ENCODE peak calls at places on chromosomes 5 and 9, in four cellular contexts. L is BE2C, R is transverse colon, G is heart left ventricle. S is an unnamed sample. For H3K4me1, the result is how much of the 10 kb centered on the place peaks cover.

GRCh38 chr9:4967521-4967920 is 17.6 kb upstream of the JAK2 start:
- DNase-seq in L (no peak), G (no peak), R (no peak), S (no peak)

GRCh38 chr5:760363-761205 is 23.9 kb downstream of the ZDHHC11B start:
- DNase-seq in L (peak), R (no peak), G (peak), S (no peak)

GRCh38 chr9:113513541-113513940 is 50.0 kb downstream of the RGS3 start:
- DNase-seq in R (no peak), G (no peak), L (no peak), S (no peak)

GRCh38 chr9:78325343-78325742 is 28.4 kb downstream of the PSAT1 start:
- DNase-seq in L (peak), G (no peak), R (peak), S (no peak)

GRCh38 chr5:126354012-126354856 is 69.0 kb upstream of the GRAMD2B start:
- DNase-seq in G (no peak), R (no peak), L (no peak), S (no peak)

GRCh38 chr5:55407984-55408383 is 100.2 kb downstream of the MTREX start:
- DNase-seq in R (no peak), L (no peak), G (no peak), S (no peak)

GRCh38 chr5:38715671-38716070 is 130.1 kb upstream of the OSMR start:
- DNase-seq in G (no peak), R (no peak), L (no peak), S (no peak)

GRCh38 chr5:54194326-54194725 is 116.0 kb downstream of the ARL15 start:
- DNase-seq in R (no peak), L (no peak), G (no peak), S (no peak)

GRCh38 chr5:122778157-122778556 is 3.3 kb downstream of the SNX2 start:
- DNase-seq in L (no peak), G (no peak), R (no peak), S (no peak)

GRCh38 chr9:3080951-3081350 is 237.1 kb upstream of the PUM3 start:
- DNase-seq in L (no peak), R (no peak), G (no peak), S (no peak)

GRCh38 chr9:111483862-111484563 is at the start of gene ECPAS:
- DNase-seq in R (peak), G (peak), L (peak), S (peak)
- TF ChIP-seq CTCF in R (no peak), G (no peak), L (no peak), S (no peak)

DNA sequence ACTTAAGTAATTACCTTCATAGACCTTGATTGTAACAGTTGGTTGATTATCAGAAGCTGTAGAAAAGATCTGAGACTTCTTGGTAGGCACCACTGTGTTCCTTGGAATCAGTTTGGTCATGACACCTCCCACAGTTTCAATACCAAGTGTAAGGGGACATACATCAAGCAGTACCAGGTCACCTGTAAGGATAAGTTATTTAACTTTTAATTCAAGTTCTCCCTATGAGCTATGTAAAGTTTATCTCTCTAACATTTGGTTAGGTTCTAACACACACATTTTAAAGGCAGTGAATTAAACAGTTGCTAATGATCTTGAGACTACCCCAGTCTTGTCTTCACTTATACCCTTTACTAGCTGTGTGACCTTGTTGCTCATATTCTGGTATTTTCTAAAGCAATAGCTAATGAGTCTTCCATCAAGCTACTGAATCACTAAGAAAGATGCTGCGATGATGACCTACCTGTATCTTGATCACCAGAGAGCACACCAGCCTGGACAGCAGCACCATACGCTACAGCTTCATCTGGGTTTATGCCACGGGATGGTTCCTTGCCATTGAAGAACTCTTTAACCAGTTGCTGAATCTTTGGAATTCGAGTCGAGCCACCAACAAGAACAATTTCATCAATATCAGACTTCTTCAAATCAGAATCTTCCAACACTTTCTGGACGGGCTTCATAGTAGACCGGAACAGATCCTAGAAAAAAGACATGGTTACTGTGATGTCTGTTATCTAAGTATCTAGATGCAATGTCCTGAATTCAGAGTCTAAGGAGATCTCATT is 2.8 kb downstream of the HSPA5 start:
- DNase-seq in R (no peak), G (no peak), L (no peak), S (no peak)
- H3K4me3 ChIP-seq in R (peak), G (peak), L (peak), S (peak)

GRCh38 chr5:140322751-140323731 is 20.1 kb upstream of the PFDN1 start:
- DNase-seq in R (no peak), G (peak), L (no peak), S (no peak)
- H3K4me1 ChIP-seq in R (under half), G (under half), L (under half), S (under half)

GRCh38 chr5:18281947-18282557 is 647.8 kb downstream of the TAF11L14 start:
- DNase-seq in L (no peak), G (no peak), R (no peak), S (no peak)
- TF ChIP-seq CTCF in L (peak), G (peak), R (no peak), S (no peak)

GRCh38 chr9:98848450-98849149 is 41.1 kb downstream of the GALNT12 start:
- DNase-seq in L (peak), G (peak), R (peak), S (peak)
- H3K4me3 ChIP-seq in L (peak), G (peak), R (no peak), S (peak)

GRCh38 chr9:134342746-134343115 is 16.5 kb downstream of the RXRA start:
- DNase-seq in G (no peak), R (no peak), L (no peak), S (no peak)
- H3K4me1 ChIP-seq in G (half or more), R (half or more), L (under half), S (half or more)

S was measured in psoas muscle.